ENCODE peak calls at places on chromosomes 3 and 15, in ten cellular contexts. H, N, P, B, R, O, Q, F, W and E are unnamed samples.

GRCh38 chr3:157073810-157074209 is 86.1 kb downstream of the CCNL1 start:
- DNase-seq in H (no peak), N (no peak), P (peak; percentile 50), B (no peak), R (no peak), O (peak; percentile 41), Q (peak; percentile 52), F (no peak), W (peak; percentile 72), E (no peak)

GRCh38 chr15:35717721-35718120 is 171.8 kb upstream of the DPH6 start:
- DNase-seq in H (no peak), N (no peak), P (no peak), B (no peak), R (no peak), O (no peak), Q (no peak), F (no peak), W (no peak), E (no peak)

GRCh38 chr3:34106879-34107278 is 308.4 kb downstream of the PDCD6IP start:
- DNase-seq in H (no peak), N (no peak), P (peak; percentile 10), B (no peak), R (peak; percentile 61), O (peak; percentile 63), Q (no peak), F (peak; percentile 2), W (peak; percentile 3), E (no peak)

GRCh38 chr15:96268421-96269204 is 61.9 kb upstream of the NR2F2 start:
- DNase-seq in H (no peak), N (no peak), P (peak; percentile 48), B (no peak), R (no peak), O (peak; percentile 77), Q (peak; percentile 40), F (no peak), W (peak; percentile 62), E (no peak)

GRCh38 chr3:159607856-159608255 is 380.8 kb upstream of the IL12A start:
- DNase-seq in H (no peak), N (no peak), P (no peak), B (no peak), R (no peak), O (no peak), Q (no peak), F (no peak), W (no peak), E (no peak)

GRCh38 chr3:175082631-175083030 is 223.5 kb downstream of the NAALADL2 start:
- DNase-seq in H (no peak), N (no peak), P (no peak), B (no peak), R (no peak), O (no peak), Q (no peak), F (no peak), W (no peak), E (no peak)

GRCh38 chr3:149658444-149659172 is 783 bp upstream of the WWTR1 start:
- DNase-seq in H (peak; percentile 86), N (peak; percentile 85), P (peak; percentile 88), B (peak; percentile 77), R (no peak), O (peak; percentile 89), Q (peak; percentile 87), F (peak; percentile 52), W (peak; percentile 86), E (no peak)

GRCh38 chr3:177005718-177006405 is 191.4 kb downstream of the TBL1XR1 start:
- DNase-seq in H (no peak), N (no peak), P (no peak), B (no peak), R (peak; percentile 15), O (no peak), Q (peak; percentile 18), F (no peak), W (no peak), E (no peak)

DNA sequence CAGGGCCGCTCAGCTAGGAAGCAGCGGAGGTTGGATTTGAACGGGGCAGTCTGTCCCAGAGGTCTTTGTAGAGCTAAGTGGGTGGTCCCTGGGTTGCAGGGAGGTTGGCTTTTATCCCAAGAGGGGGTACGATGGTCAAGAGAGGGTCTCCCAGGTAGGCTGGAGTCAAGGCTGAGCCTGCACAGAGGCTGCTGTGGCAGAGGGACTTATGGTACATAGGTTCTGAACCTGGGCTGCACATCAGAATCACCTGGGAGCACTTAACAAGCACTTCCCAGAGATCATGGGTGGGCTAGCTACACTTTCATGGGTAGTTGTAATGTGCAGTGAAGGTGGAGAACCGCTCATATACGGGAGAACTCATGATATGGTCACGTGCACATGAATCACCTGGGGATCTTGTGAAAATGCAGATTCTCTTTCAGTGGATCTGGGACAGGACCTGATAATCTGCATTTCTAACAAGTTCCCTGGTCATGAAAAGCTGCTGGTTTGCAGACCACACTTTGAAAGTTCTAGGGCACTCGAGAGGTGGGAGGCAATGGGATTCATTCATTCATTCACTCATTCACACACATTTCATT is 2.9 kb upstream of the RASGRF1 start:
- DNase-seq in H (no peak), N (no peak), P (no peak), B (no peak), R (no peak), O (no peak), Q (no peak), F (no peak), W (no peak), E (no peak)
- TF ChIP-seq CTCF in H (no peak), N (no peak), P (no peak), B (no peak), R (no peak), O (no peak), Q (no peak), F (no peak), W (no peak), E (no peak)

GRCh38 chr3:108661699-108662098 is 72.2 kb downstream of the DZIP3 start:
- DNase-seq in H (no peak), N (no peak), P (no peak), B (no peak), R (no peak), O (no peak), Q (no peak), F (no peak), W (no peak), E (no peak)

GRCh38 chr3:108667312-108667711 is 77.8 kb downstream of the DZIP3 start:
- DNase-seq in H (no peak), N (no peak), P (no peak), B (no peak), R (no peak), O (no peak), Q (no peak), F (no peak), W (no peak), E (no peak)

GRCh38 chr3:108664266-108664665 is 74.7 kb downstream of the DZIP3 start:
- DNase-seq in H (no peak), N (no peak), P (no peak), B (no peak), R (no peak), O (no peak), Q (peak; percentile 2), F (no peak), W (no peak), E (no peak)

DNA sequence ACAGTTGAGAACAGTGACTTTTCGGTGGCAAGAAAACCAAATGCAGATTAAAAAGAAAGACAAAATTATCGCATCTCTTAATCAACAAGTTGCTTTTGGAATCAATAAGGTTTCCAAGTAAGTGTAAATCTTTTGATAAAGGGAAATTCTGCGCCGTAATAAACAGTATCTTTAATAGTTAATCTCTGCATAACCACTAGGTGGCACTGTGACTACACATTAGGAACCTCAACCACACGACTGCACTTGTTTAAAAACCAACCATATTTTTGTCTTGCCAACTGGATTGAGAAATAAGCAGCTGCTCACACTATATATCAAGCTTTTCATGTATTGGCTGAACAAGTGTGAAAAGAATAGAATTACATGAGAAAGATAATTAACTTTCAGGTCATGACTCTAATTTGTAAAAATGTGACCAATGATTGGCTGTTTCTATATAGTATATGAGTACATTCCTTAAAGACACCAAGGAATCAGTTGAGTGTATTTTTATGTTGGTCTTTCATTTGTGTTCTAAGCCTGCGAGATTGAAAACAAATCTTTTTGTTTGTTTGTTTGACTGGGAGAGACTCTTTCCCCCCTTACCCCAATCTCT is 72.7 kb downstream of the DZIP3 start:
- DNase-seq in H (no peak), N (peak; percentile 14), P (peak; percentile 91), B (no peak), R (peak; percentile 80), O (peak; percentile 91), Q (peak; percentile 91), F (peak; percentile 43), W (peak; percentile 81), E (no peak)
- TF ChIP-seq CTCF in H (peak; percentile 77), N (peak; percentile 84), P (peak; percentile 67), B (peak; percentile 85), R (peak; percentile 95), O (peak; percentile 66), Q (peak; percentile 64), F (peak; percentile 77), W (peak; percentile 70), E (peak; percentile 86)

GRCh38 chr15:73717206-73717605 is 33.0 kb downstream of the CD276 start:
- DNase-seq in H (no peak), N (no peak), P (no peak), B (no peak), R (no peak), O (no peak), Q (peak; percentile 25), F (no peak), W (peak; percentile 5), E (no peak)

GRCh38 chr15:73714695-73715301 is 30.6 kb downstream of the CD276 start:
- DNase-seq in H (no peak), N (no peak), P (no peak), B (no peak), R (no peak), O (no peak), Q (no peak), F (no peak), W (no peak), E (no peak)

GRCh38 chr15:73716417-73716816 is 32.2 kb downstream of the CD276 start:
- DNase-seq in H (no peak), N (peak; percentile 78), P (no peak), B (no peak), R (no peak), O (no peak), Q (no peak), F (no peak), W (no peak), E (no peak)

GRCh38 chr15:73715417-73715816 is 31.2 kb downstream of the CD276 start:
- DNase-seq in H (no peak), N (no peak), P (no peak), B (no peak), R (no peak), O (no peak), Q (no peak), F (no peak), W (no peak), E (no peak)

DNA sequence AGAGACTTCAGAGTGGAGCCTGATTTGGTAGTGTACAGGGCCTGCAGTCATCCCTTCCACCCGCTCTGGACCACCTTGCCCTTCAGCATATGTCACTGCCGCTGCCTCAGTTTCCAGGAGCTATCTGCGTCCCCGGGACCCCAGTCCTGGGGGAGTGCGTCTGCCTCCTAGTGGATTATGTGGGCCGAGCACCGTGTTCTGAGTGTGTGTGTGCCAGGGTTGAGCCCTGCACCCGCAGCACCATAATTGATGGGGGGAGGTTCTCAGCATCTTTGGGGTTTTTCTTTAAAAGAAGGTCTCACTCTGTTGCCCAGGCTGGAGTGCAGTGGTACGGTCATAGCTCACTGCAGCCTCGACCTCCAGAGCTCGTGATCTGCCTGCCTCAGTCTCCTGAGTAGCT is 33.6 kb downstream of the CD276 start:
- DNase-seq in H (no peak), N (no peak), P (no peak), B (no peak), R (no peak), O (no peak), Q (no peak), F (no peak), W (no peak), E (no peak)
- TF ChIP-seq CTCF in H (no peak), N (no peak), P (peak; percentile 28), B (no peak), R (peak; percentile 38), O (peak; percentile 36), Q (no peak), F (no peak), W (peak; percentile 25), E (no peak)

GRCh38 chr3:81270603-81271371 is 490.7 kb downstream of the GBE1 start:
- DNase-seq in H (no peak), N (no peak), P (no peak), B (no peak), R (no peak), O (no peak), Q (no peak), F (no peak), W (no peak), E (no peak)
- TF ChIP-seq CTCF in H (no peak), N (no peak), P (no peak), B (no peak), R (no peak), O (no peak), Q (no peak), F (no peak), W (no peak), E (no peak)